ENCODE peak calls at places on chromosomes 16 and 17, in four cellular contexts. V, Z, R and N are unnamed samples.

GRCh38 chr17:4087911-4088693 is 54.7 kb downstream of the ZZEF1 start:
- DNase-seq in R (no peak), Z (no peak), V (no peak), N (no peak)

GRCh38 chr17:75498726-75499213 is 16.6 kb downstream of the CASKIN2 start:
- DNase-seq in R (peak), Z (no peak), V (no peak), N (peak)

GRCh38 chr17:80512233-80512632 is 32.4 kb upstream of the RPTOR start:
- DNase-seq in Z (no peak), V (no peak), R (no peak), N (no peak)

GRCh38 chr17:39929657-39930407 is 2.3 kb downstream of the LRRC3C start:
- DNase-seq in R (no peak), V (no peak), Z (no peak), N (no peak)

GRCh38 chr16:546909-547770 is 13.1 kb upstream of the PRR35 start:
- DNase-seq in R (peak), Z (peak), V (no peak), N (peak)

GRCh38 chr17:17151962-17152361 is 54.2 kb downstream of the PLD6 start:
- DNase-seq in V (peak), Z (no peak), R (no peak), N (no peak)

GRCh38 chr17:48546924-48547838 is 2.3 kb upstream of the HOXB2 start:
- DNase-seq in Z (peak), V (no peak), R (no peak), N (no peak)

GRCh38 chr17:78595135-78595810 is 18.1 kb upstream of the DNAH17 start:
- DNase-seq in V (no peak), Z (no peak), R (no peak), N (no peak)

GRCh38 chr16:82639666-82640336 is 13.0 kb downstream of the CDH13 start:
- DNase-seq in R (peak), Z (peak), V (no peak), N (peak)

GRCh38 chr16:85173981-85174751 is 61.9 kb upstream of the CIBAR2 start:
- DNase-seq in R (no peak), V (peak), Z (peak), N (no peak)

GRCh38 chr16:73382921-73383594 is 335.1 kb upstream of the ZFHX3 start:
- DNase-seq in V (no peak), Z (no peak), R (no peak), N (no peak)

GRCh38 chr16:11629071-11630030 is 38.9 kb upstream of the SNN start:
- DNase-seq in V (no peak), Z (peak), R (no peak), N (no peak)

GRCh38 chr16:73056383-73056782 is 8.5 kb upstream of the ZFHX3 start:
- DNase-seq in Z (no peak), R (no peak), V (no peak), N (no peak)